ENCODE peak calls at places on chromosomes 5 and 9, in eight cellular contexts. E, U, G, A, C, F, M and B are unnamed samples.

GRCh38 chr9:104779334-104779733 is 15.4 kb downstream of the NIPSNAP3B start:
- DNase-seq in E (no peak), U (no peak), G (no peak), A (no peak), C (no peak), F (no peak), M (no peak), B (no peak)

GRCh38 chr9:111029260-111029659 is 9.0 kb downstream of the LPAR1 start:
- DNase-seq in E (no peak), U (no peak), G (no peak), A (no peak), C (no peak), F (no peak), M (no peak), B (no peak)

GRCh38 chr5:35804201-35804653 is 52.5 kb upstream of the IL7R start:
- DNase-seq in E (no peak), U (no peak), G (no peak), A (no peak), C (no peak), F (no peak), M (no peak), B (no peak)

GRCh38 chr5:79474416-79475173 is 39.3 kb downstream of the HOMER1 start:
- DNase-seq in E (no peak), U (no peak), G (no peak), A (no peak), C (no peak), F (no peak), M (no peak), B (no peak)

GRCh38 chr5:140857987-140858240 is 2.2 kb downstream of the PCDHA10 start:
- DNase-seq in E (no peak), U (no peak), G (no peak), A (no peak), C (no peak), F (no peak), M (no peak), B (no peak)

GRCh38 chr5:169139381-169140125 is 161.4 kb downstream of the SLIT3 start:
- DNase-seq in E (peak; percentile 77), U (peak; percentile 87), G (peak; percentile 68), A (no peak), C (peak; percentile 59), F (peak; percentile 66), M (no peak), B (peak; percentile 68)

GRCh38 chr5:38827525-38827924 is 18.3 kb upstream of the OSMR start:
- DNase-seq in E (no peak), U (no peak), G (no peak), A (no peak), C (no peak), F (no peak), M (no peak), B (no peak)

GRCh38 chr9:133148351-133149129 is 15.2 kb downstream of the GBGT1 start:
- DNase-seq in E (peak; percentile 65), U (peak; percentile 81), G (peak; percentile 65), A (no peak), C (peak; percentile 79), F (no peak), M (peak; percentile 79), B (peak; percentile 64)

GRCh38 chr5:9265391-9266287 is 280.2 kb downstream of the SEMA5A start:
- DNase-seq in E (no peak), U (peak; percentile 71), G (peak; percentile 56), A (no peak), C (no peak), F (no peak), M (no peak), B (no peak)

GRCh38 chr9:91954841-91955471 is 4.9 kb upstream of the ROR2 start:
- DNase-seq in E (peak; percentile 69), U (no peak), G (no peak), A (peak; percentile 30), C (peak; percentile 75), F (no peak), M (peak; percentile 22), B (no peak)

GRCh38 chr9:73199886-73200285 is 48.2 kb downstream of the ANXA1 start:
- DNase-seq in E (no peak), U (no peak), G (no peak), A (no peak), C (no peak), F (no peak), M (no peak), B (no peak)

GRCh38 chr9:133587466-133587865 is 21.7 kb downstream of the FAM163B start:
- DNase-seq in E (no peak), U (no peak), G (no peak), A (no peak), C (no peak), F (no peak), M (no peak), B (no peak)

GRCh38 chr9:137547687-137548543 is 2.3 kb downstream of the PNPLA7 start:
- DNase-seq in E (no peak), U (no peak), G (no peak), A (no peak), C (no peak), F (no peak), M (no peak), B (no peak)

GRCh38 chr5:86909896-86910295 is 292.2 kb downstream of the COX7C start:
- DNase-seq in E (no peak), U (no peak), G (no peak), A (no peak), C (no peak), F (no peak), M (no peak), B (no peak)

GRCh38 chr5:172782169-172783039 is 11.4 kb upstream of the DUSP1 start:
- DNase-seq in E (peak; percentile 7), U (no peak), G (no peak), A (no peak), C (no peak), F (no peak), M (no peak), B (no peak)

GRCh38 chr9:83583151-83584014 is 39.6 kb upstream of the IDNK start:
- DNase-seq in E (peak; percentile 27), U (no peak), G (no peak), A (peak; percentile 90), C (peak; percentile 39), F (peak; percentile 70), M (peak; percentile 29), B (peak; percentile 53)

DNA sequence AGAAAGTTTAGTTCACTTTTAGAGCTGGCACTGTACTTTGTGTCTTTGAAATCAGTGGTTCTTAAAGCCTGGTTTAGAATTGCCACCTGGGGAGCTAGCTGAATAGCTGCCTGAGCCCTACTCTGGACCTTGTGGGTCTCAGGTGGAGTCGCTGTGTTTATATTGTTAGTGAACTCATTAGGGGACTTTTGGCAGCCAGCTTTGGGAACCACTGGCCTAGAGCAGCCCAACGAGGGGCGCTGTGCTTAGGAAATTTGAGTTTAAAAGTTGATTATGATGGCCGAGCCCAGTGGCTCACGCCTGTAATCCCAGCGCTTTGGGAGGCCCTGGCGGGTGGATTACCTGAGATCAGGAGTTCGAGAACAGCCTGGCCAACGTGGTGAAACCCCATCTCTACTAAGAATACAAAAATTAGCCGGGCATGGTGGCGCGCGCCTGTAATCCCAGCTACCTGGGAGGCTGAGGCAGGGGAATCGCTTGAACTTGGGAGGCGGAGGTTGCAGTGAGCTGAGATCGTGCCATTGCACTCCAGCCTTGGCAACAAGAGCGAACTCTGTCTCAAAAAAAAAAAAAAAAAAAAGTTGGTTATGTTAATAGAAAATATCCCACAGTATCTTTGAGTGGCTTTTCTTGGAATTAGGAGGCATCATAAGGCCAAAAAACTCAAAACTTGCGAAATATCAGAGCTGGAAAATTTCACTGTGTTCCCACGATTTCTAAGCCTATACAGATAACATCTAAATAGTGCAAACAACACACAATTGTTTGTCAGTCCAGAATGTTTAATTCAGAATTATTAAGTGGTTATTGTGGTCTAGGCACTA is 781 bp downstream of the MCCC2 start:
- DNase-seq in E (no peak), U (no peak), G (no peak), A (no peak), C (no peak), F (no peak), M (no peak), B (no peak)
- H3K4me3 ChIP-seq in E (peak overlapping the region; percentile 78), U (peak overlapping the region; percentile 80), G (peak overlapping the region; percentile 95), A (peak overlapping the region; percentile 71), C (peak overlapping the region; percentile 87), F (peak overlapping the region; percentile 74), M (peak overlapping the region; percentile 82), B (peak overlapping the region; percentile 57)

GRCh38 chr9:135212961-135213360 is 125.5 kb downstream of the OLFM1 start:
- DNase-seq in E (no peak), U (peak; percentile 22), G (peak; percentile 25), A (no peak), C (no peak), F (no peak), M (no peak), B (peak; percentile 21)

GRCh38 chr9:135213566-135213965 is 126.1 kb downstream of the OLFM1 start:
- DNase-seq in E (no peak), U (peak; percentile 3), G (peak; percentile 10), A (no peak), C (no peak), F (no peak), M (no peak), B (peak; percentile 8)

GRCh38 chr9:135210676-135211523 is 123.4 kb downstream of the OLFM1 start:
- DNase-seq in E (no peak), U (peak; percentile 10), G (peak; percentile 7), A (no peak), C (no peak), F (peak; percentile 2), M (no peak), B (peak; percentile 27)

GRCh38 chr9:135209852-135210251 is 122.4 kb downstream of the OLFM1 start:
- DNase-seq in E (no peak), U (no peak), G (no peak), A (no peak), C (no peak), F (no peak), M (no peak), B (no peak)

GRCh38 chr9:135211524-135211890 is 124.0 kb downstream of the OLFM1 start:
- DNase-seq in E (no peak), U (peak; percentile 14), G (no peak), A (no peak), C (no peak), F (peak; percentile 4), M (no peak), B (peak; percentile 3)
- H3K9me3 ChIP-seq in E (no peaks in the 10 kb centered on the region), U (peaks cover 5% of the 10 kb centered on the region), G (no peaks in the 10 kb centered on the region), A (no peaks in the 10 kb centered on the region), C (peaks cover 8% of the 10 kb centered on the region), F (no peaks in the 10 kb centered on the region), M (no peaks in the 10 kb centered on the region), B (no peaks in the 10 kb centered on the region)

DNA sequence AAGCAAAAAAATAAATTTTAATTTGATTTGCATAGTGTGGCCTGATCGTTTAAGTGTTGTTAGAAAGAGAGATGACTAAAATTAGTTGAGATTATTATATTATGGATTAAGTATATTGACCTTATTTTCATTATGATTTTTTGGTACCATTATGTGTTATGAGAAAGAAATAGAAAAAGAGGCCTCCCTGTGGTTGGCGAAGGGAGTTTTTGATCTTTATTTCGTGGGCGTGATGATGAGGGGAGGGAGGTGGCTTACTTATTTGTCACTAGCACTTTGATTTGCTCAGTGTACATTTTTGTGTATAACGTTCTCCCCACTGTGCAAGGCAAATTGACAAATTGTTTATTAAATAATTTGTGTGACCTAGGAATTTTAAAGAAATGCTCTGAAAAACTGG is 2.8 kb downstream of the DAPK1 start:
- DNase-seq in E (no peak), U (no peak), G (no peak), A (no peak), C (no peak), F (no peak), M (no peak), B (no peak)
- TF ChIP-seq CTCF in E (peak; percentile 43), U (no peak), G (no peak), A (no peak), C (no peak), F (no peak), M (no peak), B (no peak)

DNA sequence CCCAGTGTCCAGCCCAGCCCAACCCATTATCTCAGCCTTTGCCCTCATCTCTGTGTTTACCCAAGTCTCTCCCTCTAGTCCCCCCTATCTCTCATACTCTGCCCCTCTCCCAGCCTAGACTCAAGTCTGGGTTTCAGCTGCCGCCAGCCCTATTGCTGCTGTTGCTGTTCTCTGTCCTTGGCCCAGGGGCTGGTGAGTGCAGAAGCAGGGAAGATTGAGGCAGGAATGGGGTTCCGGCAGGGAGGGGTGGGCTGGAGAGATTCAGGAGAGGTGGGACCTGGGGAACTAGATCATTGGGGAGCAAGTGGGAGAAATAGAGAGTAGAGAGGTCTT is 702 bp downstream of the TMEM8B start:
- DNase-seq in E (no peak), U (no peak), G (no peak), A (no peak), C (no peak), F (no peak), M (no peak), B (no peak)
- H3K4me3 ChIP-seq in E (peak overlapping the region; percentile 82), U (peak overlapping the region; percentile 72), G (peak overlapping the region; percentile 57), A (peak overlapping the region; percentile 90), C (peak overlapping the region; percentile 75), F (peak overlapping the region; percentile 97), M (peak overlapping the region; percentile 89), B (peak overlapping the region; percentile 81)